ENCODE peak calls at places on chromosome 2, in nine cellular contexts. W is pons; D is NT2/D1; P is type B pancreatic cell; U is stimulated activated CD4-positive, alpha-beta T cell treated with anti-CD3 and anti-CD28 coated beads, Interleukin-1b, Interleukin-23, amount 100 ng/mL, for 24 hours; J is GM12878; Q is stromal cell of bone marrow; V is WTC11; I is stomach. K is an unnamed sample.

GRCh38 chr2:237533668-237534138 is 32.7 kb upstream of the PRLH start:
- DNase-seq in U (no peak), P (no peak), Q (peak; percentile 10), I (no peak), W (no peak), V (no peak), D (no peak), J (no peak), K (no peak)

GRCh38 chr2:25444608-25445270 is 103.0 kb upstream of the DNMT3A start:
- DNase-seq in V (no peak), W (no peak), I (no peak), P (no peak), D (no peak), J (no peak), U (no peak), Q (no peak), K (no peak)

GRCh38 chr2:38556007-38556801 is 46.5 kb downstream of the HNRNPLL start:
- DNase-seq in V (no peak), Q (no peak), J (no peak), P (no peak), D (no peak), I (no peak), W (no peak), U (no peak), K (no peak)

GRCh38 chr2:101386599-101387150 is 628 bp downstream of the CREG2 start:
- DNase-seq in V (peak; percentile 23), P (no peak), Q (no peak), D (no peak), I (no peak), W (no peak), J (no peak), U (no peak), K (no peak)

GRCh38 chr2:218026676-218027425 is 24.1 kb upstream of the TNS1 start:
- DNase-seq in D (no peak), I (peak; percentile 95), Q (no peak), W (no peak), V (peak; percentile 8), U (no peak), J (no peak), P (peak; percentile 55), K (no peak)

GRCh38 chr2:183264890-183265535 is 140.8 kb downstream of the NUP35 start:
- DNase-seq in I (no peak), J (no peak), P (no peak), U (no peak), D (no peak), W (no peak), V (no peak), Q (no peak), K (no peak)

GRCh38 chr2:38246105-38246504 is 131.0 kb downstream of the ATL2 start:
- DNase-seq in V (no peak), P (no peak), W (no peak), J (no peak), U (no peak), Q (no peak), D (no peak), I (no peak), K (no peak)

GRCh38 chr2:206800501-206801416 is 35.4 kb downstream of the FASTKD2 start:
- DNase-seq in J (no peak), P (no peak), D (peak; percentile 78), W (peak; percentile 90), I (peak; percentile 53), Q (peak; percentile 65), U (no peak), V (peak; percentile 62), K (peak; percentile 44)

GRCh38 chr2:52340185-52340584 is 1308.3 kb upstream of the NRXN1 start:
- DNase-seq in P (no peak), U (no peak), W (no peak), V (peak; percentile 12), Q (no peak), D (no peak), I (no peak), J (no peak), K (no peak)

GRCh38 chr2:174981336-174981735 is 23.8 kb downstream of the CHN1 start:
- DNase-seq in D (no peak), J (no peak), U (no peak), W (no peak), I (no peak), V (no peak), P (no peak), Q (no peak), K (no peak)

GRCh38 chr2:127654084-127654837 is 8.3 kb downstream of the GPR17 start:
- DNase-seq in U (no peak), J (no peak), V (no peak), Q (no peak), I (no peak), D (no peak), P (no peak), W (no peak), K (no peak)

K was measured in T-helper 2 cell treated with Interferon-gamma antibody and Interleukin-4, amounts not matched to agents 5 μg/mL and 100 μg/mL, for 36 hours.